ENCODE peak calls at places on chromosome 9, in seven cellular contexts. J is CD8-positive, alpha-beta T cell; Y is AG10803; W is AG20443; Q is Daoy; R is GF-D8; O is GM10248. U is an unnamed sample.

GRCh38 chr9:120481248-120481647 is 98.7 kb downstream of the CDK5RAP2 start:
- DNase-seq in J (no peak), Y (no peak), W (no peak), Q (no peak), R (no peak), O (no peak), U (no peak)

GRCh38 chr9:127130661-127131538 is 8.5 kb upstream of the ANGPTL2 start:
- DNase-seq in J (no peak), Y (peak; percentile 99), W (peak; percentile 87), Q (peak; percentile 87), R (peak; percentile 72), O (no peak), U (no peak)

GRCh38 chr9:133144887-133145466 is 18.7 kb downstream of the GBGT1 start:
- DNase-seq in J (no peak), Y (no peak), W (no peak), Q (no peak), R (no peak), O (no peak), U (no peak)

GRCh38 chr9:126438757-126439401 is 112.2 kb downstream of the MVB12B start:
- DNase-seq in J (no peak), Y (no peak), W (no peak), Q (no peak), R (no peak), O (no peak), U (no peak)

GRCh38 chr9:110602281-110602680 is 22.7 kb upstream of the SVEP1 start:
- DNase-seq in J (no peak), Y (peak; percentile 41), W (peak; percentile 59), Q (peak; percentile 71), R (no peak), O (no peak), U (no peak)

GRCh38 chr9:112184211-112184610 is 9.1 kb upstream of the SUSD1 start:
- DNase-seq in J (no peak), Y (no peak), W (no peak), Q (no peak), R (no peak), O (no peak), U (no peak)

GRCh38 chr9:70411930-70412677 is 2.4 kb downstream of the KLF9 start:
- DNase-seq in J (peak; percentile 69), Y (peak; percentile 94), W (peak; percentile 77), Q (peak; percentile 95), R (peak; percentile 77), O (peak; percentile 66), U (peak; percentile 59)

GRCh38 chr9:136729144-136729543 is 13.6 kb downstream of the LCN10 start:
- DNase-seq in J (peak; percentile 10), Y (no peak), W (no peak), Q (no peak), R (peak; percentile 18), O (no peak), U (no peak)

GRCh38 chr9:136753371-136754058 is 4.5 kb downstream of the LCN8 start:
- DNase-seq in J (no peak), Y (no peak), W (no peak), Q (no peak), R (no peak), O (no peak), U (no peak)

GRCh38 chr9:24986331-24986730 is 440.6 kb upstream of the IZUMO3 start:
- DNase-seq in J (no peak), Y (no peak), W (no peak), Q (no peak), R (no peak), O (no peak), U (no peak)

GRCh38 chr9:15374825-15375224 is 47.9 kb upstream of the SNAPC3 start:
- DNase-seq in J (no peak), Y (no peak), W (no peak), Q (no peak), R (no peak), O (no peak), U (no peak)

GRCh38 chr9:671997-672396 is 169.5 kb upstream of the DMRT1 start:
- DNase-seq in J (no peak), Y (no peak), W (no peak), Q (no peak), R (no peak), O (no peak), U (no peak)

GRCh38 chr9:21935631-21936030 is 58.6 kb downstream of the CDKN2A start:
- DNase-seq in J (no peak), Y (no peak), W (no peak), Q (no peak), R (no peak), O (no peak), U (no peak)

GRCh38 chr9:93659044-93659836 is 82.9 kb downstream of the PHF2 start:
- DNase-seq in J (no peak), Y (no peak), W (no peak), Q (no peak), R (no peak), O (no peak), U (peak; percentile 3)